ENCODE peak calls at places on chromosomes 11 and 22, in six cellular contexts. Q is fibroblast of lung; T is uterus; J is CD4-positive, CD25-positive, alpha-beta regulatory T cell; K is left lung; E is cardiac muscle cell. B is an unnamed sample. For H3K36me3, the result is how much of the 10 kb centered on the place peaks cover.

GRCh38 chr11:61679301-61679700 is 890 bp upstream of the DAGLA start:
- DNase-seq in Q (peak), T (peak), J (no peak), K (no peak), E (no peak), B (no peak)

GRCh38 chr11:35678471-35678870 is 15.9 kb downstream of the TRIM44 start:
- DNase-seq in Q (no peak), T (no peak), J (no peak), K (no peak), E (no peak), B (no peak)

GRCh38 chr11:82763167-82763566 is 29.5 kb upstream of the FAM181B start:
- DNase-seq in Q (no peak), T (no peak), J (no peak), K (no peak), E (no peak), B (no peak)

GRCh38 chr11:105609832-105610781 is at the start of gene GRIA4:
- DNase-seq in Q (peak), T (peak), J (no peak), K (peak), E (peak), B (no peak)

GRCh38 chr11:45670386-45671135 is 5.1 kb upstream of the CHST1 start:
- DNase-seq in Q (no peak), T (no peak), J (no peak), K (no peak), E (no peak), B (no peak)

GRCh38 chr11:105609341-105609781 is 512 bp upstream of the GRIA4 start:
- DNase-seq in Q (no peak), T (no peak), J (no peak), K (no peak), E (peak), B (no peak)

GRCh38 chr22:31148953-31149627 is 8.8 kb upstream of the PLA2G3 start:
- DNase-seq in Q (peak), T (peak), J (no peak), K (no peak), E (peak), B (peak)

GRCh38 chr22:42648368-42649260 is 578 bp downstream of the CYB5R3 start:
- DNase-seq in Q (peak), T (no peak), J (no peak), K (peak), E (no peak), B (peak)

GRCh38 chr11:57318178-57318577 is 6.6 kb downstream of the TNKS1BP1 start:
- DNase-seq in Q (peak), T (no peak), J (no peak), K (no peak), E (no peak), B (no peak)

GRCh38 chr22:41537203-41537602 is 7.1 kb downstream of the POLR3H start:
- DNase-seq in Q (no peak), T (no peak), J (no peak), K (no peak), E (no peak), B (no peak)

GRCh38 chr11:115760528-115760837 is 256.3 kb upstream of the CADM1 start:
- DNase-seq in Q (no peak), T (no peak), J (no peak), K (no peak), E (no peak), B (no peak)

GRCh38 chr22:20154602-20155183 is 3.8 kb upstream of the CCDC188 start:
- DNase-seq in Q (no peak), T (no peak), J (no peak), K (no peak), E (no peak), B (no peak)

GRCh38 chr11:97502201-97502600 is 1112.4 kb downstream of the JRKL start:
- DNase-seq in Q (peak), T (no peak), J (no peak), K (no peak), E (no peak), B (no peak)

GRCh38 chr11:106391771-106392412 is 314.4 kb downstream of the AASDHPPT start:
- DNase-seq in Q (peak), T (no peak), J (no peak), K (no peak), E (no peak), B (no peak)

GRCh38 chr22:17753401-17753989 is 20.8 kb downstream of the BID start:
- DNase-seq in Q (peak), T (no peak), J (no peak), K (no peak), E (no peak), B (no peak)

GRCh38 chr11:33769542-33769941 is 4.8 kb downstream of the FBXO3 start:
- DNase-seq in Q (peak), T (no peak), J (no peak), K (no peak), E (no peak), B (no peak)

GRCh38 chr22:20510811-20511577 is 3.6 kb downstream of the MED15 start:
- DNase-seq in Q (no peak), T (no peak), J (no peak), K (no peak), E (no peak), B (no peak)

GRCh38 chr11:15849265-15849664 is 507.1 kb downstream of the SOX6 start:
- DNase-seq in Q (no peak), T (no peak), J (no peak), K (no peak), E (peak), B (no peak)

GRCh38 chr11:11533057-11533456 is 88.7 kb downstream of the GALNT18 start:
- DNase-seq in Q (no peak), T (no peak), J (no peak), K (no peak), E (no peak), B (no peak)

GRCh38 chr11:81707881-81708280 is 1025.8 kb downstream of the FAM181B start:
- DNase-seq in Q (no peak), T (no peak), J (no peak), K (no peak), E (no peak), B (no peak)

GRCh38 chr11:88623536-88623935 is 286.0 kb upstream of the CTSC start:
- DNase-seq in Q (peak), T (no peak), J (no peak), K (no peak), E (no peak), B (no peak)

GRCh38 chr22:35860837-35861236 is 143.2 kb downstream of the APOL5 start:
- DNase-seq in Q (no peak), T (no peak), J (no peak), K (no peak), E (no peak), B (no peak)
- H3K27ac ChIP-seq in Q (no peak), T (no peak), J (no peak), K (no peak), E (peak), B (no peak)

DNA sequence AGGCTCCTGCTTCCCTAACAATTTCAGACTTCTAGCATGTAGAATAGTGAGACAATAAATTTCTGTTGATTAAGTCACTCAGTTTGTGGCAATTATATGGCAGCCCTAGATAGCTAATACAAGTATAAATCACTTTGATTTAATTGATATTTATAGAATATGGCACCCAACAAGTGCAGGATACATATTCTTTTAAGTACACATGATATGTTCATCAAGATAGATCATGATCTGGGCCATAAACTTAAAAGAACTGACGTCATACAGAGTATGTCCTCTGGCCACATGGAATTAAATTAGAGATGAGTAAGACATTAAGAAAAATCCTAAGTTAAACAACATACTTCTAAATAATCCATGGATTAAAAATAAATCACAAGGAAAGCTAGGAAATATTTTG is 67.5 kb upstream of the AMOTL1 start:
- DNase-seq in Q (no peak), T (no peak), J (no peak), K (no peak), E (no peak), B (no peak)
- H3K36me3 ChIP-seq in Q (under half), T (under half), J (under half), K (under half), E (under half), B (under half)

DNA sequence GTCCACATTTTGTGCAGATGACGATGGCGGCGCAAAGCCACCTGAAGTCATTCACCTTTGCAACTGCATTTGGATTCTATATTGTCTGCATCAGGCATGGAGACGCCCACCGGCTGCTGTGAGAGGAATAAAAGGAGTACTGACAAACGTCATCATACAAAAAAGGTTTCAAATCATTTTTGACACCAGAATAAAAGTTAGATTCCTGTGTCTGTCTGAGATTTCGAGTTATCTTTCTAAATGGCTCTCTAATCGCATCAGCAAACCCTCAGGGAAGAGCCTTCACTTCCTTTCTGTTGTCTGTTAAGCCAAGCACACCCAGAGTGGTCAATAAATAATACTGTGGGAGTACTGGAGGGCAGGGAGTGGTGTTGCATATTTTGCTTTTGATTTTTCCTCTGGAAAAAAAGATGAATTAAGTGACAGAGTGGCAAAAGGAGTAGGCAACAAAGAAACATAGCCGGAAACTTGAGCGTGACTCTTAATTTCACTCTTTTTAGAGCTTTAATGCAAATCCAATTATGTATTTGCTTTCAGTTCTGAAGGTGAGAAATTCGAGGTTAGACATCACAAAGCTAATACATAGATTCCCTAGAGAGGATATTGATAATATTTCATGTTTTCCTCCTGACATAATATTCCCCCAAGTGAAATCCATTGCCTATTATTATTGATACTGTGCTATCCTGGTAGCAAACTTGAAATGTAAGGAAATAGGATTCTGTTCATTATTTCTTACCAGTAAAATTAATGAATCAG is 150.8 kb upstream of the MTMR2 start:
- DNase-seq in Q (no peak), T (no peak), J (no peak), K (peak), E (no peak), B (no peak)
- H3K27ac ChIP-seq in Q (no peak), T (no peak), J (no peak), K (no peak), E (no peak), B (no peak)

DNA sequence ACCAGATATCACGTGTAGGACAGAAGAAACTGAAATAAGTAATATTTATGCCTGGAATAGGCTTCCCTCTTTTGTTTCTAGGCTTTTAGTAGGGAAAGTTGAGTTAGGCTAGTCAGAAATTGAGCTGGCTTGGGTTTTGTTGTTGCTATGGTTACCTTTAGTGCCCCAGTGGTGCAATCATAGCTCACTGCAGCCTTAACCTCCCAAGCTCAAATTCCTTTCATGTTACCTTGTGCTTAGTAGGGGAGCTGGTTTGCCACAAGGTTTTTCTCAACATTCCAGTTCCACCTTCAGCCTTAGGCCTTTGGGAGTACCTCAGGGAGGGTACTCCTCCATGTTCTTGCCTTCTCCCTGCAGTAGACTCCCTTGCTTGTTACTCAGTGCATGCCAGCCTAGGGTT is 69.1 kb upstream of the SUSD2 start:
- DNase-seq in Q (peak), T (no peak), J (no peak), K (no peak), E (no peak), B (no peak)
- H3K36me3 ChIP-seq in Q (under half), T (under half), J (under half), K (under half), E (under half), B (under half)

GRCh38 chr11:297666-298405 is 1.5 kb downstream of the IFITM5 start:
- DNase-seq in Q (no peak), T (no peak), J (peak), K (peak), E (no peak), B (no peak)
- H3K27ac ChIP-seq in Q (no peak), T (no peak), J (no peak), K (no peak), E (no peak), B (peak)

B was measured in naive thymus-derived CD4-positive, alpha-beta T cell.